ENCODE peak calls at places on chromosomes 2 and 18, in five cellular contexts. C is H1, I is HCT116, Q is K562, F is GM12878. R is an unnamed sample.

GRCh38 chr2:208318127-208318526 is 52.1 kb downstream of the PIKFYVE start:
- DNase-seq in C (no peak), Q (no peak), F (no peak), I (no peak), R (no peak)

GRCh38 chr2:9074930-9075329 is 71.4 kb upstream of the MBOAT2 start:
- DNase-seq in F (no peak), C (peak; percentile 62), Q (no peak), I (no peak), R (no peak)

GRCh38 chr18:80173060-80173459 is 64.0 kb downstream of the ADNP2 start:
- DNase-seq in C (no peak), F (no peak), Q (no peak), I (no peak), R (no peak)

GRCh38 chr18:58640891-58641610 is 12.2 kb upstream of the ALPK2 start:
- DNase-seq in Q (no peak), F (no peak), C (no peak), I (no peak), R (no peak)

GRCh38 chr2:178426388-178426787 is 24.6 kb downstream of the PRKRA start:
- DNase-seq in F (no peak), C (no peak), I (no peak), Q (no peak), R (no peak)

GRCh38 chr2:160353166-160353565 is 140.4 kb downstream of the RBMS1 start:
- DNase-seq in I (no peak), C (no peak), Q (no peak), F (no peak), R (peak; percentile 3)

GRCh38 chr18:48792141-48792540 is 158.6 kb downstream of the SMAD7 start:
- DNase-seq in I (no peak), C (no peak), F (no peak), Q (no peak), R (no peak)

GRCh38 chr2:147588191-147588590 is 256.6 kb upstream of the ACVR2A start:
- DNase-seq in Q (no peak), C (no peak), F (no peak), I (no peak), R (no peak)

GRCh38 chr2:187989925-187990623 is 301.6 kb upstream of the GULP1 start:
- DNase-seq in Q (no peak), I (peak; percentile 19), F (no peak), C (no peak), R (no peak)

GRCh38 chr2:187552959-187553681 is 1.1 kb downstream of the TFPI start:
- DNase-seq in C (no peak), F (no peak), Q (peak; percentile 61), I (no peak), R (no peak)

GRCh38 chr2:70947556-70948184 is 12.0 kb downstream of the ATP6V1B1 start:
- DNase-seq in I (peak; percentile 23), C (no peak), Q (no peak), F (no peak), R (no peak)

GRCh38 chr2:43605851-43606250 is 10.0 kb upstream of the THADA start:
- DNase-seq in C (no peak), F (no peak), Q (no peak), I (no peak), R (peak; percentile 24)

GRCh38 chr18:50080932-50081560 is 113.9 kb downstream of the MYO5B start:
- DNase-seq in C (no peak), Q (no peak), F (no peak), I (peak; percentile 78), R (peak; percentile 1)

GRCh38 chr2:42754021-42754775 is 9.7 kb downstream of the OXER1 start:
- DNase-seq in Q (no peak), F (peak; percentile 76), C (no peak), I (no peak), R (no peak)

GRCh38 chr2:156340377-156340776 is 7.9 kb upstream of the NR4A2 start:
- DNase-seq in F (no peak), C (no peak), Q (no peak), I (no peak), R (no peak)

GRCh38 chr18:53799134-53799533 is 425.3 kb downstream of the MBD2 start:
- DNase-seq in Q (no peak), C (no peak), F (no peak), I (no peak), R (no peak)

GRCh38 chr18:45060102-45060501 is 379.4 kb downstream of the SETBP1 start:
- DNase-seq in Q (peak; percentile 6), F (no peak), I (no peak), C (no peak), R (no peak)

GRCh38 chr18:8660316-8660715 is 45.0 kb upstream of the MTCL1 start:
- DNase-seq in C (no peak), F (no peak), I (no peak), Q (no peak), R (no peak)

GRCh38 chr18:57649536-57650495 is 28.2 kb upstream of the NARS1 start:
- DNase-seq in I (no peak), C (no peak), F (peak; percentile 49), Q (no peak), R (no peak)

GRCh38 chr2:100606740-100607343 is 44.0 kb downstream of the PDCL3 start:
- DNase-seq in C (peak; percentile 3), I (peak; percentile 41), F (no peak), Q (peak; percentile 52), R (peak; percentile 44)

GRCh38 chr2:37809931-37810570 is 115.0 kb upstream of the RMDN2 start:
- DNase-seq in F (no peak), Q (no peak), C (no peak), I (no peak), R (no peak)

GRCh38 chr2:60426341-60426740 is 127.1 kb downstream of the BCL11A start:
- DNase-seq in F (no peak), I (no peak), Q (no peak), C (no peak), R (no peak)

GRCh38 chr2:236772220-236772837 is 202.7 kb downstream of the ACKR3 start:
- DNase-seq in F (no peak), C (no peak), Q (no peak), I (no peak), R (no peak)

GRCh38 chr2:236774171-236774570 is 204.5 kb downstream of the ACKR3 start:
- DNase-seq in Q (no peak), C (no peak), F (no peak), I (no peak), R (no peak)

GRCh38 chr2:236769981-236770671 is 200.5 kb downstream of the ACKR3 start:
- DNase-seq in I (no peak), Q (no peak), C (peak; percentile 33), F (no peak), R (no peak)

GRCh38 chr2:236775521-236775920 is 205.9 kb downstream of the ACKR3 start:
- DNase-seq in C (no peak), Q (no peak), I (no peak), F (no peak), R (no peak)

GRCh38 chr2:236773206-236773605 is 203.6 kb downstream of the ACKR3 start:
- DNase-seq in C (no peak), Q (no peak), I (no peak), F (no peak), R (no peak)
- TF ChIP-seq JUND in C (no peak), Q (no peak), I (no peak), F (no peak), R (no peak)

GRCh38 chr18:13587001-13587400 is 139.4 kb downstream of the FAM210A start:
- DNase-seq in Q (no peak), C (no peak), I (no peak), F (no peak), R (no peak)
- TF ChIP-seq JUND in Q (no peak), C (no peak), I (no peak), F (no peak), R (no peak)

GRCh38 chr18:76386071-76386470 is 109.0 kb downstream of the ZNF516 start:
- DNase-seq in I (no peak), F (no peak), C (no peak), Q (no peak), R (no peak)
- TF ChIP-seq JUND in I (no peak), F (no peak), C (no peak), Q (no peak), R (no peak)

DNA sequence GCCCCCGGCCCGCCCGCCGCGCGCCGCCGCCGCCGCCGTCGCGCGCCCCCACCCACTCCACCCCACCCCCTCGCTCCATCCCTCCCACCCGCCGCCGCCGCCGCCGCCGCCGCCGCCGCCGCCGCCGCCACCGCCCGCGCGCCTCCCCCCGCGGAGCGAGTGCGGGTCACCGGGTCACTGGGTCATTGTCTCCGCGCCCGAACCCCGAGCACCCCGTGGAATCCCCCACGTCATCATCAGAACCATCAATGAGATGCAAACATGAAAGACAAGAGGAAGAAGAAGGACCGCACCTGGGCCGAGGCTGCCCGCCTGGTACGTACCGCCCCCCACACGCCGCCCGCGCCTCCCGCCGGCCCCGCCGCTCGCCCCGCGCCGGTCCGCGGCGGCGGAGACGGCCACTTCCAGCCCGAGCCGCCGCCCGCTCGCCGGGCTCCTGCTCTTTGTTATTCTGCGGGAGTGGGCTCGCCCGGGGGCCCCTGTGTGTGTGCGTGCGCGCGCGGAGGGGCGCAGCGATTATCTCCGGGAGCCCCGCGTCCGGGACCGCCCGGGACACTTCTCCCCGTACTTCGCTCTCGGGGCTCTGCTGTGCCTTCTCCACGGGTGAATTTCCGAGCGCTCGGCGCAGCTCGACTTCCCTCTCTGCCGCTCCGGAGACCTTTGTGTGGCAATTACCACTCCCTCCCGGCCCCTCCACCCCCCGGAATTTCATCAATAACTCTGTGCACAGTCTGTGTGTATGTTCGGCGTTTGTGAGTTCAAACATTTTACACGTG is 540 bp downstream of the ASXL3 start:
- DNase-seq in Q (no peak), C (no peak), I (no peak), F (no peak), R (no peak)
- TF ChIP-seq JUND in Q (no peak), C (no peak), I (no peak), F (no peak), R (no peak)

GRCh38 chr2:202405798-202406197 is 29.7 kb downstream of the BMPR2 start:
- DNase-seq in C (no peak), Q (no peak), I (no peak), F (no peak), R (no peak)

GRCh38 chr2:202410092-202410491 is 34.0 kb downstream of the BMPR2 start:
- DNase-seq in C (no peak), Q (no peak), I (no peak), F (no peak), R (no peak)

GRCh38 chr2:202411097-202411496 is 35.0 kb downstream of the BMPR2 start:
- DNase-seq in F (no peak), I (no peak), C (no peak), Q (no peak), R (no peak)

GRCh38 chr2:202406445-202406967 is 30.4 kb downstream of the BMPR2 start:
- DNase-seq in I (no peak), F (no peak), Q (no peak), C (no peak), R (no peak)

DNA sequence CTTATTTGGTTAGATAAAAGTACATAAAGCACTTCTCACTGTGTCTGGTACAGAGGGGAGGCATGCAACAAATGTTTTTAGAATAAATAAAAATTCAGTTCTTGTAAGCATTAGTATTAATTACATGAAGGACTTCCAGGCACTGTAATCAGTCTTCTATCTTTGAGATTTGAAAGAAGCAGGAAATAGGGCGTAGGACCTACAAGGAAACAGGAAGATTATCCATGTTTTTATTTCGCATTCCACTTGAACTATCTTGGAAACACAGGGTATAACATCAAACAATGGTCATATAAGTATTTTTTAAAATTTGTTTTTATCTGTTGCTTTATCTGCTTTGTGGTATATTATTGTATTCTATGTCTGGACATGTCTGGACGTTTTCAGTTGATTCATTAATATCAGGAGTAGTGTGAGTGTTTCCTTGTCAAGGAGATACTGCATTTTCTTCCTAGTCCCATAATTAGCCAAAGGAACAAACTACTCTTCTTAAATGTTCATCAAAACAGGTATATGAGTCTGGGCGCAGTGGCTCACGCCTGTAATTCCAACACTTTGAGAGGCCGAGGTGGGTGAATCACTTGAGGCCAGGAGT is 32.5 kb downstream of the BMPR2 start:
- DNase-seq in C (no peak), F (no peak), Q (no peak), I (no peak), R (no peak)
- TF ChIP-seq JUND in C (no peak), F (no peak), Q (no peak), I (no peak), R (no peak)

R was measured in T47D.